ENCODE peak calls at places on chromosomes 13 and 19, in ten cellular contexts. N is IMR-90, V is K562, O is body of pancreas, E is H54, Y is lower leg skin, F is A549, S is right lobe of liver, J is H1, C is GM12892. G is an unnamed sample.

GRCh38 chr19:40235238-40236025 is 8.9 kb upstream of the CCNP start:
- DNase-seq in E (no peak), O (no peak), F (no peak), V (peak; percentile 41), Y (no peak), N (no peak), S (no peak), C (no peak), J (no peak), G (no peak)

GRCh38 chr13:63184693-63185092 is 1769.0 kb upstream of the PCDH20 start:
- DNase-seq in O (no peak), N (peak; percentile 88), S (no peak), Y (no peak), C (no peak), E (peak; percentile 14), F (peak; percentile 49), J (peak; percentile 76), V (no peak), G (no peak)

GRCh38 chr19:32895384-32895783 is 25.8 kb upstream of the SLC7A9 start:
- DNase-seq in Y (no peak), C (no peak), E (no peak), V (no peak), J (no peak), N (no peak), S (no peak), F (no peak), O (no peak), G (no peak)

GRCh38 chr13:64078025-64078424 is 2662.4 kb upstream of the PCDH20 start:
- DNase-seq in N (no peak), E (no peak), O (no peak), C (no peak), F (no peak), J (no peak), V (no peak), Y (no peak), S (no peak), G (no peak)

GRCh38 chr13:38045278-38046048 is 175.9 kb upstream of the TRPC4 start:
- DNase-seq in C (no peak), V (peak; percentile 16), F (peak; percentile 7), N (peak; percentile 33), J (peak; percentile 23), O (no peak), E (no peak), S (no peak), Y (no peak), G (no peak)

GRCh38 chr13:95418946-95419345 is 117.7 kb upstream of the ABCC4 start:
- DNase-seq in Y (no peak), C (no peak), S (no peak), F (no peak), V (no peak), E (no peak), J (no peak), O (no peak), N (no peak), G (no peak)

GRCh38 chr13:36888645-36889044 is 31.4 kb downstream of the SMAD9 start:
- DNase-seq in O (no peak), E (no peak), J (no peak), V (no peak), N (no peak), Y (no peak), C (no peak), S (no peak), F (no peak), G (no peak)

GRCh38 chr13:39401091-39401647 is 201.8 kb downstream of the LHFPL6 start:
- DNase-seq in F (no peak), O (no peak), C (no peak), E (no peak), V (no peak), S (no peak), N (no peak), J (no peak), Y (no peak), G (no peak)

GRCh38 chr13:47455581-47455980 is 545.5 kb downstream of the SUCLA2 start:
- DNase-seq in N (no peak), J (no peak), E (no peak), V (no peak), F (no peak), C (no peak), S (no peak), Y (no peak), O (peak; percentile 7), G (no peak)

GRCh38 chr19:52248256-52248655 is 21.1 kb upstream of the ZNF766 start:
- DNase-seq in V (no peak), E (peak; percentile 26), Y (peak; percentile 33), O (peak; percentile 73), J (no peak), F (no peak), C (no peak), S (peak; percentile 51), N (peak; percentile 33), G (peak; percentile 24)

GRCh38 chr13:39913928-39914327 is 258.5 kb downstream of the COG6 start:
- DNase-seq in Y (peak; percentile 73), O (no peak), J (no peak), E (no peak), F (no peak), V (no peak), N (no peak), S (no peak), C (no peak), G (no peak)

GRCh38 chr13:37662624-37663023 is 64.1 kb upstream of the POSTN start:
- DNase-seq in O (no peak), J (no peak), Y (no peak), E (no peak), V (no peak), F (no peak), N (no peak), C (no peak), S (no peak), G (no peak)

GRCh38 chr19:45952341-45952690 is 21.3 kb downstream of the NOVA2 start:
- DNase-seq in C (no peak), S (no peak), J (no peak), O (no peak), V (no peak), E (no peak), N (no peak), F (no peak), Y (no peak), G (no peak)
- TF ChIP-seq POLR2A in C (no peak), S (no peak), J (no peak), O (no peak), V (no peak), E (no peak), N (no peak), F (no peak), Y (no peak), G (no peak)

GRCh38 chr19:47730521-47730889 is 14.8 kb upstream of the NOP53 start:
- DNase-seq in Y (no peak), F (no peak), C (no peak), N (no peak), E (no peak), V (no peak), S (no peak), J (no peak), O (no peak), G (no peak)
- TF ChIP-seq POLR2A in Y (no peak), F (no peak), C (no peak), N (no peak), E (no peak), V (no peak), S (no peak), J (no peak), O (no peak), G (no peak)

GRCh38 chr19:1434577-1435060 is 3.6 kb upstream of the RPS15 start:
- DNase-seq in O (no peak), J (no peak), Y (no peak), N (no peak), C (no peak), E (no peak), S (no peak), V (no peak), F (no peak), G (peak; percentile 15)

GRCh38 chr19:1434040-1434366 is 4.2 kb upstream of the RPS15 start:
- DNase-seq in O (no peak), C (no peak), N (no peak), S (no peak), F (no peak), V (no peak), E (no peak), J (no peak), Y (no peak), G (no peak)

GRCh38 chr19:1433119-1434039 is 4.8 kb upstream of the RPS15 start:
- DNase-seq in V (no peak), C (no peak), N (no peak), F (no peak), J (no peak), Y (no peak), S (no peak), E (no peak), O (no peak), G (no peak)

GRCh38 chr19:1431759-1432506 is 6.3 kb upstream of the RPS15 start:
- DNase-seq in F (no peak), E (no peak), C (no peak), V (no peak), N (no peak), Y (no peak), O (no peak), S (no peak), J (no peak), G (no peak)

DNA sequence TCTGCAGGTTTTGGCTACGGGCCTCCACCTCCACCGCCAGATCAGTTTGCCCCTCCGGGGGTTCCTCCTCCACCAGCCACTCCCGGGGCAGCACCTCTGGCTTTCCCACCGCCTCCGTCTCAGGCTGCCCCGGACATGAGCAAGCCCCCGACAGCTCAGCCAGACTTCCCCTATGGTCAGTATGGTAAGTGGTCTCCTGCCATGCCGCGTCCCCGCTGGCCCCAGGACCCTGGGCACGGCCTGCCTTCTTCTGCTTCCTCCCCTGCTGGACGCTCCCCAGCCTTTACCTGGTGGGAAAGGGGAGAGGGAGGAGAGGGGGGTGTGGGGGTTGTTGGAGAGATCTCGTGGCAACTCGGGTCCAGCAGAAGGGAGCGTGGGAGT is 5.7 kb upstream of the RPS15 start:
- DNase-seq in E (no peak), J (no peak), S (no peak), F (no peak), C (no peak), Y (no peak), V (no peak), O (no peak), N (no peak), G (no peak)
- TF ChIP-seq POLR2A in E (no peak), J (no peak), S (no peak), F (no peak), C (no peak), Y (no peak), V (no peak), O (no peak), N (no peak), G (no peak)

DNA sequence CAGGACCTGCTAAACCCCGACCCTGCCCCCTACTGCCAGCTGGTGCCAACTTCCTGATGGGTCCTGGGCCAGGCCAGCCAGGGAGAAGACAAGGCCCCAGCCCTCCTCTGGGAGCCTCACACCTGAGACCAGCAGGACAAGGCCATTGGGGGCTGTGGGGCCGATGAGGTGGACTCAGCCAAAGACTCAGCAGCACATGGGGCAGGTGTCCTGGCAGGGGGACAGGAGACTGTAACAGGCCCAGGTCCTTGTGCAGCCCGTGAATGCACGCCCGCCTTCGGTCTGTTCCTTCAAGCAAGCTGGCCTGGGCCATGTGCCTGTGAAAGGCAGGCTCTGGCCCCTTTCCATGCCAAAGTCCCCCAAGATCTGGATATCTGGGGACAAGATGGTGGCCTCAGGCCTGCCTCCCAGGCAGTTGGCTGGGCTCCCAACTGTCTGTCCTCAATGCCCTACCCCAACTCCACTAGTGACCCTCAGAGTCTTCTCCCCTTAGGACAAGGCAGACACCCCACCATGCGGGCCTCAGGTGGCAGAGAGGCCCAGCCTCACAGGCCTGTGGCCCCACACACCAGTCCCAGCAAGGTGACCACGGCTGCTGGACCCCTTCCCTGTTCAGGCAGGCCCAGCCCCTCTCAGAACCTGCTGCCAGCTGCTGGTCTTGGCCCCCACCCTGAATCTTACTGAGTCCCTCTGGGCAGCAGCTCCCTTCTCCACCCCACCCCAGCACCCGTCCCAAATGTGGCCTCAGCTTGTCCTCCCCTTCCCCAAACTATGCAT is 12.3 kb downstream of the CEACAM19 start:
- DNase-seq in S (no peak), F (no peak), C (no peak), E (no peak), J (no peak), Y (no peak), O (peak; percentile 74), N (no peak), V (no peak), G (no peak)
- TF ChIP-seq POLR2A in S (no peak), F (no peak), C (no peak), E (no peak), J (no peak), Y (no peak), O (no peak), N (no peak), V (no peak), G (no peak)